ENCODE peak calls at places on chromosomes 5 and 9, in ten cellular contexts. One of them, this sample, is unnamed.

GRCh38 chr5:155629597-155629996 is 616.0 kb downstream of the KIF4B start:
- DNase-seq in T1000: no peak
- DNase-seq in stimulated activated CD8-positive, alpha-beta memory T cell treated with anti-CD3 and anti-CD28 coated beads, Interleukin-2, amount 100 ng/mL, for 1 hour: no peak
- DNase-seq in A549: no peak
- DNase-seq in GM23248: no peak
- DNase-seq in stimulated activated CD4-positive, alpha-beta T cell treated with anti-CD3 and anti-CD28 coated beads, Interleukin-15, amount 100 ng/mL, for 1 hour: no peak
- DNase-seq in HFF-Myc: no peak
- DNase-seq in H54: no peak
- DNase-seq in stimulated activated naive CD8-positive, alpha-beta T cell treated with anti-CD3 and anti-CD28 coated beads, Interleukin-15, amount 100 ng/mL, for 72 hours: no peak
- DNase-seq in endothelial cell: no peak
- DNase-seq in this sample: no peak

GRCh38 chr9:108671156-108671555 is 184.6 kb downstream of the ACTL7B start:
- DNase-seq in T1000: no peak
- DNase-seq in stimulated activated CD8-positive, alpha-beta memory T cell treated with anti-CD3 and anti-CD28 coated beads, Interleukin-2, amount 100 ng/mL, for 1 hour: no peak
- DNase-seq in A549: peak
- DNase-seq in GM23248: peak
- DNase-seq in stimulated activated CD4-positive, alpha-beta T cell treated with anti-CD3 and anti-CD28 coated beads, Interleukin-15, amount 100 ng/mL, for 1 hour: no peak
- DNase-seq in HFF-Myc: peak
- DNase-seq in H54: peak
- DNase-seq in stimulated activated naive CD8-positive, alpha-beta T cell treated with anti-CD3 and anti-CD28 coated beads, Interleukin-15, amount 100 ng/mL, for 72 hours: no peak
- DNase-seq in endothelial cell: no peak
- DNase-seq in this sample: peak

GRCh38 chr9:131727795-131728545 is 11.9 kb downstream of the RAPGEF1 start:
- DNase-seq in T1000: no peak
- DNase-seq in stimulated activated CD8-positive, alpha-beta memory T cell treated with anti-CD3 and anti-CD28 coated beads, Interleukin-2, amount 100 ng/mL, for 1 hour: no peak
- DNase-seq in A549: no peak
- DNase-seq in GM23248: no peak
- DNase-seq in stimulated activated CD4-positive, alpha-beta T cell treated with anti-CD3 and anti-CD28 coated beads, Interleukin-15, amount 100 ng/mL, for 1 hour: no peak
- DNase-seq in HFF-Myc: no peak
- DNase-seq in H54: no peak
- DNase-seq in stimulated activated naive CD8-positive, alpha-beta T cell treated with anti-CD3 and anti-CD28 coated beads, Interleukin-15, amount 100 ng/mL, for 72 hours: peak
- DNase-seq in endothelial cell: no peak
- DNase-seq in this sample: no peak

GRCh38 chr5:95822038-95822407 is 503 bp downstream of the GLRX start:
- DNase-seq in T1000: no peak
- DNase-seq in stimulated activated CD8-positive, alpha-beta memory T cell treated with anti-CD3 and anti-CD28 coated beads, Interleukin-2, amount 100 ng/mL, for 1 hour: no peak
- DNase-seq in A549: peak
- DNase-seq in GM23248: peak
- DNase-seq in stimulated activated CD4-positive, alpha-beta T cell treated with anti-CD3 and anti-CD28 coated beads, Interleukin-15, amount 100 ng/mL, for 1 hour: no peak
- DNase-seq in HFF-Myc: no peak
- DNase-seq in H54: no peak
- DNase-seq in stimulated activated naive CD8-positive, alpha-beta T cell treated with anti-CD3 and anti-CD28 coated beads, Interleukin-15, amount 100 ng/mL, for 72 hours: no peak
- DNase-seq in endothelial cell: peak
- DNase-seq in this sample: no peak

GRCh38 chr5:88555658-88556057 is 287.0 kb upstream of the TMEM161B start:
- DNase-seq in T1000: no peak
- DNase-seq in stimulated activated CD8-positive, alpha-beta memory T cell treated with anti-CD3 and anti-CD28 coated beads, Interleukin-2, amount 100 ng/mL, for 1 hour: no peak
- DNase-seq in A549: no peak
- DNase-seq in GM23248: no peak
- DNase-seq in stimulated activated CD4-positive, alpha-beta T cell treated with anti-CD3 and anti-CD28 coated beads, Interleukin-15, amount 100 ng/mL, for 1 hour: no peak
- DNase-seq in HFF-Myc: no peak
- DNase-seq in H54: no peak
- DNase-seq in stimulated activated naive CD8-positive, alpha-beta T cell treated with anti-CD3 and anti-CD28 coated beads, Interleukin-15, amount 100 ng/mL, for 72 hours: no peak
- DNase-seq in endothelial cell: peak
- DNase-seq in this sample: no peak

GRCh38 chr5:127042593-127042992 is 12.2 kb upstream of the MARCHF3 start:
- DNase-seq in T1000: no peak
- DNase-seq in stimulated activated CD8-positive, alpha-beta memory T cell treated with anti-CD3 and anti-CD28 coated beads, Interleukin-2, amount 100 ng/mL, for 1 hour: no peak
- DNase-seq in A549: no peak
- DNase-seq in GM23248: peak
- DNase-seq in stimulated activated CD4-positive, alpha-beta T cell treated with anti-CD3 and anti-CD28 coated beads, Interleukin-15, amount 100 ng/mL, for 1 hour: no peak
- DNase-seq in HFF-Myc: no peak
- DNase-seq in H54: no peak
- DNase-seq in stimulated activated naive CD8-positive, alpha-beta T cell treated with anti-CD3 and anti-CD28 coated beads, Interleukin-15, amount 100 ng/mL, for 72 hours: no peak
- DNase-seq in endothelial cell: no peak
- DNase-seq in this sample: no peak

GRCh38 chr5:38403407-38403806 is 145.0 kb downstream of the EGFLAM start:
- DNase-seq in T1000: no peak
- DNase-seq in stimulated activated CD8-positive, alpha-beta memory T cell treated with anti-CD3 and anti-CD28 coated beads, Interleukin-2, amount 100 ng/mL, for 1 hour: no peak
- DNase-seq in A549: no peak
- DNase-seq in GM23248: no peak
- DNase-seq in stimulated activated CD4-positive, alpha-beta T cell treated with anti-CD3 and anti-CD28 coated beads, Interleukin-15, amount 100 ng/mL, for 1 hour: no peak
- DNase-seq in HFF-Myc: no peak
- DNase-seq in H54: no peak
- DNase-seq in stimulated activated naive CD8-positive, alpha-beta T cell treated with anti-CD3 and anti-CD28 coated beads, Interleukin-15, amount 100 ng/mL, for 72 hours: no peak
- DNase-seq in endothelial cell: no peak
- DNase-seq in this sample: no peak

GRCh38 chr9:132513416-132513815 is 69.0 kb upstream of the BARHL1 start:
- DNase-seq in T1000: no peak
- DNase-seq in stimulated activated CD8-positive, alpha-beta memory T cell treated with anti-CD3 and anti-CD28 coated beads, Interleukin-2, amount 100 ng/mL, for 1 hour: no peak
- DNase-seq in A549: no peak
- DNase-seq in GM23248: no peak
- DNase-seq in stimulated activated CD4-positive, alpha-beta T cell treated with anti-CD3 and anti-CD28 coated beads, Interleukin-15, amount 100 ng/mL, for 1 hour: no peak
- DNase-seq in HFF-Myc: no peak
- DNase-seq in H54: no peak
- DNase-seq in stimulated activated naive CD8-positive, alpha-beta T cell treated with anti-CD3 and anti-CD28 coated beads, Interleukin-15, amount 100 ng/mL, for 72 hours: no peak
- DNase-seq in endothelial cell: no peak
- DNase-seq in this sample: no peak

GRCh38 chr9:122120672-122121071 is 27.6 kb upstream of the TTLL11 start:
- DNase-seq in T1000: no peak
- DNase-seq in stimulated activated CD8-positive, alpha-beta memory T cell treated with anti-CD3 and anti-CD28 coated beads, Interleukin-2, amount 100 ng/mL, for 1 hour: no peak
- DNase-seq in A549: no peak
- DNase-seq in GM23248: no peak
- DNase-seq in stimulated activated CD4-positive, alpha-beta T cell treated with anti-CD3 and anti-CD28 coated beads, Interleukin-15, amount 100 ng/mL, for 1 hour: no peak
- DNase-seq in HFF-Myc: no peak
- DNase-seq in H54: no peak
- DNase-seq in stimulated activated naive CD8-positive, alpha-beta T cell treated with anti-CD3 and anti-CD28 coated beads, Interleukin-15, amount 100 ng/mL, for 72 hours: no peak
- DNase-seq in endothelial cell: no peak
- DNase-seq in this sample: no peak

GRCh38 chr5:132839426-132840301 is 9.2 kb upstream of the SHROOM1 start:
- DNase-seq in T1000: no peak
- DNase-seq in stimulated activated CD8-positive, alpha-beta memory T cell treated with anti-CD3 and anti-CD28 coated beads, Interleukin-2, amount 100 ng/mL, for 1 hour: no peak
- DNase-seq in A549: no peak
- DNase-seq in GM23248: peak
- DNase-seq in stimulated activated CD4-positive, alpha-beta T cell treated with anti-CD3 and anti-CD28 coated beads, Interleukin-15, amount 100 ng/mL, for 1 hour: no peak
- DNase-seq in HFF-Myc: no peak
- DNase-seq in H54: no peak
- DNase-seq in stimulated activated naive CD8-positive, alpha-beta T cell treated with anti-CD3 and anti-CD28 coated beads, Interleukin-15, amount 100 ng/mL, for 72 hours: no peak
- DNase-seq in endothelial cell: no peak
- DNase-seq in this sample: peak

GRCh38 chr5:14171091-14171490 is 27.9 kb downstream of the TRIO start:
- DNase-seq in T1000: no peak
- DNase-seq in stimulated activated CD8-positive, alpha-beta memory T cell treated with anti-CD3 and anti-CD28 coated beads, Interleukin-2, amount 100 ng/mL, for 1 hour: no peak
- DNase-seq in A549: no peak
- DNase-seq in GM23248: peak
- DNase-seq in stimulated activated CD4-positive, alpha-beta T cell treated with anti-CD3 and anti-CD28 coated beads, Interleukin-15, amount 100 ng/mL, for 1 hour: no peak
- DNase-seq in HFF-Myc: no peak
- DNase-seq in H54: no peak
- DNase-seq in stimulated activated naive CD8-positive, alpha-beta T cell treated with anti-CD3 and anti-CD28 coated beads, Interleukin-15, amount 100 ng/mL, for 72 hours: no peak
- DNase-seq in endothelial cell: no peak
- DNase-seq in this sample: no peak

GRCh38 chr9:12681620-12682019 is 11.6 kb upstream of the TYRP1 start:
- DNase-seq in T1000: no peak
- DNase-seq in stimulated activated CD8-positive, alpha-beta memory T cell treated with anti-CD3 and anti-CD28 coated beads, Interleukin-2, amount 100 ng/mL, for 1 hour: no peak
- DNase-seq in A549: peak
- DNase-seq in GM23248: peak
- DNase-seq in stimulated activated CD4-positive, alpha-beta T cell treated with anti-CD3 and anti-CD28 coated beads, Interleukin-15, amount 100 ng/mL, for 1 hour: no peak
- DNase-seq in HFF-Myc: no peak
- DNase-seq in H54: no peak
- DNase-seq in stimulated activated naive CD8-positive, alpha-beta T cell treated with anti-CD3 and anti-CD28 coated beads, Interleukin-15, amount 100 ng/mL, for 72 hours: no peak
- DNase-seq in endothelial cell: no peak
- DNase-seq in this sample: no peak

GRCh38 chr5:177603631-177604030 is 3.7 kb downstream of the B4GALT7 start:
- DNase-seq in T1000: no peak
- DNase-seq in stimulated activated CD8-positive, alpha-beta memory T cell treated with anti-CD3 and anti-CD28 coated beads, Interleukin-2, amount 100 ng/mL, for 1 hour: no peak
- DNase-seq in A549: no peak
- DNase-seq in GM23248: no peak
- DNase-seq in stimulated activated CD4-positive, alpha-beta T cell treated with anti-CD3 and anti-CD28 coated beads, Interleukin-15, amount 100 ng/mL, for 1 hour: no peak
- DNase-seq in HFF-Myc: no peak
- DNase-seq in H54: no peak
- DNase-seq in stimulated activated naive CD8-positive, alpha-beta T cell treated with anti-CD3 and anti-CD28 coated beads, Interleukin-15, amount 100 ng/mL, for 72 hours: no peak
- DNase-seq in endothelial cell: no peak
- DNase-seq in this sample: no peak

GRCh38 chr5:173320259-173320658 is 8.0 kb downstream of the STC2 start:
- DNase-seq in T1000: no peak
- DNase-seq in stimulated activated CD8-positive, alpha-beta memory T cell treated with anti-CD3 and anti-CD28 coated beads, Interleukin-2, amount 100 ng/mL, for 1 hour: no peak
- DNase-seq in A549: no peak
- DNase-seq in GM23248: peak
- DNase-seq in stimulated activated CD4-positive, alpha-beta T cell treated with anti-CD3 and anti-CD28 coated beads, Interleukin-15, amount 100 ng/mL, for 1 hour: no peak
- DNase-seq in HFF-Myc: no peak
- DNase-seq in H54: no peak
- DNase-seq in stimulated activated naive CD8-positive, alpha-beta T cell treated with anti-CD3 and anti-CD28 coated beads, Interleukin-15, amount 100 ng/mL, for 72 hours: no peak
- DNase-seq in endothelial cell: no peak
- DNase-seq in this sample: no peak

GRCh38 chr9:71004196-71004595 is 117.2 kb downstream of the TRPM3 start:
- DNase-seq in T1000: no peak
- DNase-seq in stimulated activated CD8-positive, alpha-beta memory T cell treated with anti-CD3 and anti-CD28 coated beads, Interleukin-2, amount 100 ng/mL, for 1 hour: no peak
- DNase-seq in A549: no peak
- DNase-seq in GM23248: peak
- DNase-seq in stimulated activated CD4-positive, alpha-beta T cell treated with anti-CD3 and anti-CD28 coated beads, Interleukin-15, amount 100 ng/mL, for 1 hour: no peak
- DNase-seq in HFF-Myc: no peak
- DNase-seq in H54: no peak
- DNase-seq in stimulated activated naive CD8-positive, alpha-beta T cell treated with anti-CD3 and anti-CD28 coated beads, Interleukin-15, amount 100 ng/mL, for 72 hours: no peak
- DNase-seq in endothelial cell: no peak
- DNase-seq in this sample: no peak

GRCh38 chr5:81313278-81313677 is 11.9 kb downstream of the ZCCHC9 start:
- DNase-seq in T1000: no peak
- DNase-seq in stimulated activated CD8-positive, alpha-beta memory T cell treated with anti-CD3 and anti-CD28 coated beads, Interleukin-2, amount 100 ng/mL, for 1 hour: no peak
- DNase-seq in A549: no peak
- DNase-seq in GM23248: no peak
- DNase-seq in stimulated activated CD4-positive, alpha-beta T cell treated with anti-CD3 and anti-CD28 coated beads, Interleukin-15, amount 100 ng/mL, for 1 hour: no peak
- DNase-seq in HFF-Myc: no peak
- DNase-seq in H54: no peak
- DNase-seq in stimulated activated naive CD8-positive, alpha-beta T cell treated with anti-CD3 and anti-CD28 coated beads, Interleukin-15, amount 100 ng/mL, for 72 hours: no peak
- DNase-seq in endothelial cell: no peak
- DNase-seq in this sample: no peak

GRCh38 chr9:98332405-98332831 is 77.0 kb upstream of the TBC1D2 start:
- DNase-seq in T1000: no peak
- DNase-seq in stimulated activated CD8-positive, alpha-beta memory T cell treated with anti-CD3 and anti-CD28 coated beads, Interleukin-2, amount 100 ng/mL, for 1 hour: no peak
- DNase-seq in A549: no peak
- DNase-seq in GM23248: no peak
- DNase-seq in stimulated activated CD4-positive, alpha-beta T cell treated with anti-CD3 and anti-CD28 coated beads, Interleukin-15, amount 100 ng/mL, for 1 hour: no peak
- DNase-seq in HFF-Myc: no peak
- DNase-seq in H54: no peak
- DNase-seq in stimulated activated naive CD8-positive, alpha-beta T cell treated with anti-CD3 and anti-CD28 coated beads, Interleukin-15, amount 100 ng/mL, for 72 hours: no peak
- DNase-seq in endothelial cell: no peak
- DNase-seq in this sample: peak

GRCh38 chr9:69572611-69573010 is 99.6 kb downstream of the APBA1 start:
- DNase-seq in T1000: no peak
- DNase-seq in stimulated activated CD8-positive, alpha-beta memory T cell treated with anti-CD3 and anti-CD28 coated beads, Interleukin-2, amount 100 ng/mL, for 1 hour: no peak
- DNase-seq in A549: no peak
- DNase-seq in GM23248: peak
- DNase-seq in stimulated activated CD4-positive, alpha-beta T cell treated with anti-CD3 and anti-CD28 coated beads, Interleukin-15, amount 100 ng/mL, for 1 hour: no peak
- DNase-seq in HFF-Myc: no peak
- DNase-seq in H54: no peak
- DNase-seq in stimulated activated naive CD8-positive, alpha-beta T cell treated with anti-CD3 and anti-CD28 coated beads, Interleukin-15, amount 100 ng/mL, for 72 hours: no peak
- DNase-seq in endothelial cell: no peak
- DNase-seq in this sample: no peak

GRCh38 chr9:6911901-6912650 is 154.3 kb downstream of the KDM4C start:
- DNase-seq in T1000: no peak
- DNase-seq in stimulated activated CD8-positive, alpha-beta memory T cell treated with anti-CD3 and anti-CD28 coated beads, Interleukin-2, amount 100 ng/mL, for 1 hour: no peak
- DNase-seq in A549: no peak
- DNase-seq in GM23248: peak
- DNase-seq in stimulated activated CD4-positive, alpha-beta T cell treated with anti-CD3 and anti-CD28 coated beads, Interleukin-15, amount 100 ng/mL, for 1 hour: no peak
- DNase-seq in HFF-Myc: no peak
- DNase-seq in H54: no peak
- DNase-seq in stimulated activated naive CD8-positive, alpha-beta T cell treated with anti-CD3 and anti-CD28 coated beads, Interleukin-15, amount 100 ng/mL, for 72 hours: no peak
- DNase-seq in endothelial cell: no peak
- DNase-seq in this sample: no peak

GRCh38 chr5:69152731-69153130 is 14.2 kb upstream of the CCNB1 start:
- DNase-seq in T1000: no peak
- DNase-seq in stimulated activated CD8-positive, alpha-beta memory T cell treated with anti-CD3 and anti-CD28 coated beads, Interleukin-2, amount 100 ng/mL, for 1 hour: no peak
- DNase-seq in A549: no peak
- DNase-seq in GM23248: no peak
- DNase-seq in stimulated activated CD4-positive, alpha-beta T cell treated with anti-CD3 and anti-CD28 coated beads, Interleukin-15, amount 100 ng/mL, for 1 hour: no peak
- DNase-seq in HFF-Myc: no peak
- DNase-seq in H54: no peak
- DNase-seq in stimulated activated naive CD8-positive, alpha-beta T cell treated with anti-CD3 and anti-CD28 coated beads, Interleukin-15, amount 100 ng/mL, for 72 hours: no peak
- DNase-seq in endothelial cell: no peak
- DNase-seq in this sample: no peak

GRCh38 chr9:85262333-85262732 is 479.4 kb downstream of the AGTPBP1 start:
- DNase-seq in T1000: no peak
- DNase-seq in stimulated activated CD8-positive, alpha-beta memory T cell treated with anti-CD3 and anti-CD28 coated beads, Interleukin-2, amount 100 ng/mL, for 1 hour: no peak
- DNase-seq in A549: no peak
- DNase-seq in GM23248: no peak
- DNase-seq in stimulated activated CD4-positive, alpha-beta T cell treated with anti-CD3 and anti-CD28 coated beads, Interleukin-15, amount 100 ng/mL, for 1 hour: no peak
- DNase-seq in HFF-Myc: no peak
- DNase-seq in H54: no peak
- DNase-seq in stimulated activated naive CD8-positive, alpha-beta T cell treated with anti-CD3 and anti-CD28 coated beads, Interleukin-15, amount 100 ng/mL, for 72 hours: no peak
- DNase-seq in endothelial cell: no peak
- DNase-seq in this sample: no peak

GRCh38 chr5:62922191-62922590 is 343.6 kb downstream of the LRRC70 start:
- DNase-seq in T1000: no peak
- DNase-seq in stimulated activated CD8-positive, alpha-beta memory T cell treated with anti-CD3 and anti-CD28 coated beads, Interleukin-2, amount 100 ng/mL, for 1 hour: no peak
- DNase-seq in A549: no peak
- DNase-seq in GM23248: no peak
- DNase-seq in stimulated activated CD4-positive, alpha-beta T cell treated with anti-CD3 and anti-CD28 coated beads, Interleukin-15, amount 100 ng/mL, for 1 hour: no peak
- DNase-seq in HFF-Myc: no peak
- DNase-seq in H54: no peak
- DNase-seq in stimulated activated naive CD8-positive, alpha-beta T cell treated with anti-CD3 and anti-CD28 coated beads, Interleukin-15, amount 100 ng/mL, for 72 hours: no peak
- DNase-seq in endothelial cell: no peak
- DNase-seq in this sample: no peak

GRCh38 chr5:10454591-10455272 is 13.1 kb downstream of the ROPN1L start:
- DNase-seq in T1000: no peak
- DNase-seq in stimulated activated CD8-positive, alpha-beta memory T cell treated with anti-CD3 and anti-CD28 coated beads, Interleukin-2, amount 100 ng/mL, for 1 hour: no peak
- DNase-seq in A549: no peak
- DNase-seq in GM23248: peak
- DNase-seq in stimulated activated CD4-positive, alpha-beta T cell treated with anti-CD3 and anti-CD28 coated beads, Interleukin-15, amount 100 ng/mL, for 1 hour: no peak
- DNase-seq in HFF-Myc: no peak
- DNase-seq in H54: peak
- DNase-seq in stimulated activated naive CD8-positive, alpha-beta T cell treated with anti-CD3 and anti-CD28 coated beads, Interleukin-15, amount 100 ng/mL, for 72 hours: no peak
- DNase-seq in endothelial cell: no peak
- DNase-seq in this sample: no peak

GRCh38 chr9:131731237-131731995 is 8.5 kb downstream of the RAPGEF1 start:
- DNase-seq in T1000: no peak
- DNase-seq in stimulated activated CD8-positive, alpha-beta memory T cell treated with anti-CD3 and anti-CD28 coated beads, Interleukin-2, amount 100 ng/mL, for 1 hour: no peak
- DNase-seq in A549: no peak
- DNase-seq in GM23248: peak
- DNase-seq in stimulated activated CD4-positive, alpha-beta T cell treated with anti-CD3 and anti-CD28 coated beads, Interleukin-15, amount 100 ng/mL, for 1 hour: no peak
- DNase-seq in HFF-Myc: no peak
- DNase-seq in H54: no peak
- DNase-seq in stimulated activated naive CD8-positive, alpha-beta T cell treated with anti-CD3 and anti-CD28 coated beads, Interleukin-15, amount 100 ng/mL, for 72 hours: peak
- DNase-seq in endothelial cell: no peak
- DNase-seq in this sample: no peak

GRCh38 chr5:147445093-147445492 is 64.8 kb downstream of the DPYSL3 start:
- DNase-seq in T1000: no peak
- DNase-seq in stimulated activated CD8-positive, alpha-beta memory T cell treated with anti-CD3 and anti-CD28 coated beads, Interleukin-2, amount 100 ng/mL, for 1 hour: no peak
- DNase-seq in A549: no peak
- DNase-seq in GM23248: no peak
- DNase-seq in stimulated activated CD4-positive, alpha-beta T cell treated with anti-CD3 and anti-CD28 coated beads, Interleukin-15, amount 100 ng/mL, for 1 hour: no peak
- DNase-seq in HFF-Myc: no peak
- DNase-seq in H54: no peak
- DNase-seq in stimulated activated naive CD8-positive, alpha-beta T cell treated with anti-CD3 and anti-CD28 coated beads, Interleukin-15, amount 100 ng/mL, for 72 hours: no peak
- DNase-seq in endothelial cell: no peak
- DNase-seq in this sample: no peak

GRCh38 chr9:138047469-138048040 is 170.0 kb downstream of the CACNA1B start:
- DNase-seq in T1000: no peak
- DNase-seq in stimulated activated CD8-positive, alpha-beta memory T cell treated with anti-CD3 and anti-CD28 coated beads, Interleukin-2, amount 100 ng/mL, for 1 hour: no peak
- DNase-seq in A549: no peak
- DNase-seq in GM23248: no peak
- DNase-seq in stimulated activated CD4-positive, alpha-beta T cell treated with anti-CD3 and anti-CD28 coated beads, Interleukin-15, amount 100 ng/mL, for 1 hour: no peak
- DNase-seq in HFF-Myc: no peak
- DNase-seq in H54: no peak
- DNase-seq in stimulated activated naive CD8-positive, alpha-beta T cell treated with anti-CD3 and anti-CD28 coated beads, Interleukin-15, amount 100 ng/mL, for 72 hours: no peak
- DNase-seq in endothelial cell: no peak
- DNase-seq in this sample: no peak

GRCh38 chr5:131156971-131157370 is 8.1 kb downstream of the HINT1 start:
- DNase-seq in T1000: no peak
- DNase-seq in stimulated activated CD8-positive, alpha-beta memory T cell treated with anti-CD3 and anti-CD28 coated beads, Interleukin-2, amount 100 ng/mL, for 1 hour: no peak
- DNase-seq in A549: no peak
- DNase-seq in GM23248: no peak
- DNase-seq in stimulated activated CD4-positive, alpha-beta T cell treated with anti-CD3 and anti-CD28 coated beads, Interleukin-15, amount 100 ng/mL, for 1 hour: no peak
- DNase-seq in HFF-Myc: no peak
- DNase-seq in H54: no peak
- DNase-seq in stimulated activated naive CD8-positive, alpha-beta T cell treated with anti-CD3 and anti-CD28 coated beads, Interleukin-15, amount 100 ng/mL, for 72 hours: no peak
- DNase-seq in endothelial cell: no peak
- DNase-seq in this sample: no peak

GRCh38 chr5:172920447-172920849 is 38.8 kb upstream of the RPL26L1 start:
- DNase-seq in T1000: peak
- DNase-seq in stimulated activated CD8-positive, alpha-beta memory T cell treated with anti-CD3 and anti-CD28 coated beads, Interleukin-2, amount 100 ng/mL, for 1 hour: no peak
- DNase-seq in A549: peak
- DNase-seq in GM23248: peak
- DNase-seq in stimulated activated CD4-positive, alpha-beta T cell treated with anti-CD3 and anti-CD28 coated beads, Interleukin-15, amount 100 ng/mL, for 1 hour: no peak
- DNase-seq in HFF-Myc: peak
- DNase-seq in H54: peak
- DNase-seq in stimulated activated naive CD8-positive, alpha-beta T cell treated with anti-CD3 and anti-CD28 coated beads, Interleukin-15, amount 100 ng/mL, for 72 hours: no peak
- DNase-seq in endothelial cell: no peak
- DNase-seq in this sample: no peak

This sample was measured in LNCaP clone FGC.